ENCODE peak calls at places on chromosomes 13 and 19, in ten cellular contexts. Y is OCI-LY7, I is PC-9, U is IMR-90, T is GM23248, X is mesendoderm, K is Karpas-422, V is endothelial cell of umbilical vein, M is mesenchymal stem cell, E is MM.1S. B is an unnamed sample.
A peak's percentile ranks its signal among the peaks of the same experiment; 100 is the strongest.

GRCh38 chr19:20247016-20247683 is 80.1 kb downstream of the ZNF486 start:
- DNase-seq in Y (peak; percentile 77), I (peak; percentile 2), U (no peak), T (peak; percentile 18), X (peak; percentile 82), K (peak; percentile 82), V (no peak), M (peak; percentile 6), E (no peak), B (peak; percentile 2)

GRCh38 chr13:100645382-100645781 is 29.2 kb downstream of the TMTC4 start:
- DNase-seq in Y (no peak), I (no peak), U (no peak), T (no peak), X (no peak), K (no peak), V (no peak), M (no peak), E (no peak), B (no peak)

GRCh38 chr13:43268632-43269031 is 245.2 kb downstream of the DNAJC15 start:
- DNase-seq in Y (no peak), I (no peak), U (no peak), T (no peak), X (no peak), K (no peak), V (no peak), M (no peak), E (no peak), B (no peak)

GRCh38 chr19:44876930-44877530 is 14.0 kb upstream of the TOMM40 start:
- DNase-seq in Y (peak; percentile 50), I (no peak), U (no peak), T (no peak), X (no peak), K (no peak), V (no peak), M (no peak), E (no peak), B (no peak)

GRCh38 chr13:23433171-23434153 is at the start of gene SACS:
- DNase-seq in Y (no peak), I (no peak), U (peak; percentile 52), T (peak; percentile 86), X (peak; percentile 88), K (no peak), V (peak; percentile 61), M (peak; percentile 49), E (no peak), B (peak; percentile 31)

GRCh38 chr19:3423183-3423829 is 56.9 kb downstream of the NFIC start:
- DNase-seq in Y (no peak), I (no peak), U (peak; percentile 28), T (peak; percentile 42), X (no peak), K (no peak), V (peak; percentile 45), M (no peak), E (no peak), B (no peak)

GRCh38 chr19:49555600-49556411 is 24.6 kb downstream of the NOSIP start:
- DNase-seq in Y (peak; percentile 71), I (no peak), U (no peak), T (peak; percentile 79), X (peak; percentile 97), K (peak; percentile 94), V (peak; percentile 30), M (peak; percentile 29), E (no peak), B (no peak)

GRCh38 chr19:45638930-45639729 is at the start of gene EML2:
- DNase-seq in Y (peak; percentile 69), I (peak; percentile 42), U (no peak), T (peak; percentile 67), X (peak; percentile 89), K (peak; percentile 87), V (peak; percentile 33), M (peak; percentile 38), E (peak; percentile 35), B (peak; percentile 45)

GRCh38 chr19:21749090-21749489 is 18.3 kb downstream of the ZNF100 start:
- DNase-seq in Y (no peak), I (no peak), U (peak; percentile 29), T (peak; percentile 14), X (no peak), K (no peak), V (no peak), M (no peak), E (no peak), B (no peak)

GRCh38 chr19:32367063-32367462 is 21.7 kb downstream of the ZNF507 start:
- DNase-seq in Y (no peak), I (no peak), U (no peak), T (no peak), X (no peak), K (no peak), V (no peak), M (no peak), E (no peak), B (no peak)

GRCh38 chr19:1632462-1633268 is 19.8 kb downstream of the TCF3 start:
- DNase-seq in Y (no peak), I (no peak), U (no peak), T (no peak), X (no peak), K (no peak), V (no peak), M (no peak), E (no peak), B (no peak)

GRCh38 chr19:16232568-16232967 is 34.9 kb downstream of the AP1M1 start:
- DNase-seq in Y (no peak), I (no peak), U (no peak), T (no peak), X (no peak), K (no peak), V (no peak), M (no peak), E (no peak), B (no peak)

GRCh38 chr19:36573948-36574726 is 1.0 kb upstream of the ZNF529 start:
- DNase-seq in Y (no peak), I (peak; percentile 27), U (peak; percentile 35), T (peak; percentile 62), X (peak; percentile 14), K (no peak), V (peak; percentile 49), M (peak; percentile 53), E (no peak), B (peak; percentile 47)

GRCh38 chr19:58021541-58022282 is 12.1 kb upstream of the ZSCAN1 start:
- DNase-seq in Y (no peak), I (peak; percentile 23), U (peak; percentile 40), T (peak; percentile 73), X (peak; percentile 92), K (peak; percentile 48), V (peak; percentile 6), M (peak; percentile 23), E (peak; percentile 8), B (peak; percentile 9)

GRCh38 chr13:55792544-55793178 is 1348.1 kb upstream of the PRR20A start:
- DNase-seq in Y (no peak), I (no peak), U (no peak), T (no peak), X (no peak), K (no peak), V (no peak), M (no peak), E (no peak), B (no peak)

GRCh38 chr13:23851106-23851505 is 38.1 kb downstream of the MIPEP start:
- DNase-seq in Y (no peak), I (no peak), U (peak; percentile 24), T (peak; percentile 26), X (no peak), K (no peak), V (peak; percentile 55), M (no peak), E (no peak), B (no peak)

DNA sequence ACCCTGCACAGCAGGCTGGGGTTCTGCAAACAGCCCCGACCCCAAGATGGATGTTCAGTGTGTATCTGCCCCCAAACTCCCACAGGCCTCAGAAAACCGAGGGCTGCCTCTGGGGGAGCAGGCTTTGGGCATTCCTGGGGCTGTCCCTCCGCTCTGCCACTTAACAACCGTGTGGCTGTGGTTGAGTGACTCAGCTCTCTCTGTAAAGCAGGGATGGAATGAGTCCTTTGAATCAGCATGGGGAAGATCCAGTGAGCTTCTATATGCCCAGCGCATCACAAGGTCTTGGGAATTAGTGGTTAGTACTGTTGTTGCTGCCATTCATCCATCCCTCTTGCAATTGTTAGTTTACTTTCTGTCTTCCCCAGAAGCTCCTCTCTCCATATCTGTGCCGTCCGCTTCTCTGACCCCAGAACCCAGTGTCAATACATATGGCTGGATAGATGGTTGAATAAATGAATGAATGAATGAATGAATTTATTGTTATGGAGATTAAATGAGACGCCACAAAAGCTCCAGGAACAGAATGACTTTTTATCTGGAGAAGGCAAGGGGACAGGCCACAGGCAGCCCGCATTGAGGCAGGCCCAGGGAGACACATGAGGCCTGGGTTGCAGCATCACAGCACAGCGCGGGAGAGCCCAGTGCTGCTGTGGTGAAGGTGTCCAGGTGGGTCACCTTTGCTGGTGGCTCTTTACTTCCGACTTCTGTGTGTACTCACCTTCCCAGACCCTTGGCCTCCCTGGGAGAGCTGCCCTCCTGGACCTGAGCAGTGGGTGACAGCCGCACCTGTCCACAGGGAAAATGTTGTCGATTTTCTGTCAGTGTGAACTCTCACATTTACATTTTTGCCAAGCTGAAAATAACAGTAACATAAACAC is 89.3 kb downstream of the RGCC start:
- DNase-seq in Y (no peak), I (peak; percentile 16), U (peak; percentile 89), T (peak; percentile 93), X (no peak), K (no peak), V (no peak), M (peak; percentile 92), E (no peak), B (peak; percentile 94)
- H3K27ac ChIP-seq in Y (no peak overlapping the region), I (no peak overlapping the region), U (no peak overlapping the region), T (peak overlapping the region; percentile 76), X (no peak overlapping the region), K (no peak overlapping the region), V (no peak overlapping the region), M (peak overlapping the region; percentile 4), E (no peak overlapping the region), B (no peak overlapping the region)

GRCh38 chr19:13835791-13836723 is 40.8 kb downstream of the ZSWIM4 start:
- DNase-seq in Y (peak; percentile 55), I (no peak), U (no peak), T (peak; percentile 50), X (no peak), K (peak; percentile 40), V (no peak), M (peak; percentile 84), E (no peak), B (no peak)
- H3K4me2 ChIP-seq in Y (peak overlapping the region; percentile 71), I (peak overlapping the region; percentile 24), U (no peak overlapping the region), T (peak overlapping the region; percentile 44), X (no peak overlapping the region), K (no peak overlapping the region), V (no peak overlapping the region), M (peak overlapping the region; percentile 12), E (no peak overlapping the region), B (peak overlapping the region; percentile 6)

GRCh38 chr13:109977212-109977968 is 191.0 kb upstream of the IRS2 start:
- DNase-seq in Y (no peak), I (no peak), U (no peak), T (no peak), X (no peak), K (peak; percentile 2), V (no peak), M (no peak), E (peak; percentile 36), B (no peak)
- H3K27ac ChIP-seq in Y (no peak overlapping the region), I (no peak overlapping the region), U (no peak overlapping the region), T (no peak overlapping the region), X (no peak overlapping the region), K (no peak overlapping the region), V (no peak overlapping the region), M (no peak overlapping the region), E (no peak overlapping the region), B (no peak overlapping the region)

DNA sequence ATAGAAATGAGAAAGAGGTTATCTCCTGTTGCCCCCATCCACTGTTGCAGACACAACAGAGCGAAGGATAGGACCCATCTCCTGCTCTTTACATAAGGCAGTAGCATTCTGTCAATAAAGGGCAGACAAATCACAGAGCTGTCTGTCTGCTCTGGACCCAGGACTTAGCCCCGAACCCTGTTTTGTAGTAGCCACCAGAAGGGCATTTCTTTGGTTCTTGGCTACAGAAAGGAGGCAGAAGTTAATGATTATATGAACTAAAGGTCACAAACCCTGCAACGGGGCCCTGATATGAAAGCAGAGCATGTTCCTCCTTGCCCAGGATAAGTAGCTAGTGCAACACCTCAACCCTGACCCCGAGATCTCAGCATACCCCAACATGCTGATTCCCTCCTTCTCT is 680.4 kb upstream of the SPRY2 start:
- DNase-seq in Y (no peak), I (no peak), U (no peak), T (no peak), X (no peak), K (no peak), V (no peak), M (no peak), E (no peak), B (no peak)
- H3K4me2 ChIP-seq in Y (no peak overlapping the region), I (no peak overlapping the region), U (no peak overlapping the region), T (no peak overlapping the region), X (no peak overlapping the region), K (no peak overlapping the region), V (no peak overlapping the region), M (no peak overlapping the region), E (no peak overlapping the region), B (no peak overlapping the region)

B was measured in mammary epithelial cell.